ENCODE peak calls at places on chromosomes 3 and 15, in seven cellular contexts. T is gastrocnemius medialis, P is fibroblast of lung, Z is esophagus squamous epithelium, I is heart right ventricle, V is psoas muscle, L is stomach. R is an unnamed sample.

GRCh38 chr3:191959876-191960418 is 499.0 kb downstream of the PYDC2 start:
- DNase-seq in T (no peak), P (peak), Z (no peak), I (no peak), V (no peak), L (no peak), R (no peak)

GRCh38 chr15:66369773-66370651 is 13.5 kb upstream of the TIPIN start:
- DNase-seq in T (no peak), P (peak), Z (no peak), I (no peak), V (no peak), L (no peak), R (peak)

GRCh38 chr3:99953596-99953995 is 135.9 kb downstream of the CMSS1 start:
- DNase-seq in T (no peak), P (peak), Z (no peak), I (no peak), V (no peak), L (no peak), R (no peak)

GRCh38 chr3:124552224-124552623 is 178.0 kb upstream of the UMPS start:
- DNase-seq in T (no peak), P (peak), Z (no peak), I (no peak), V (no peak), L (peak), R (peak)

GRCh38 chr3:192652731-192653130 is 74.6 kb downstream of the FGF12 start:
- DNase-seq in T (no peak), P (no peak), Z (no peak), I (no peak), V (no peak), L (no peak), R (no peak)

GRCh38 chr15:85415779-85416178 is 35.4 kb downstream of the AKAP13 start:
- DNase-seq in T (no peak), P (no peak), Z (no peak), I (no peak), V (no peak), L (no peak), R (no peak)

GRCh38 chr15:99454941-99455795 is 110.6 kb upstream of the MEF2A start:
- DNase-seq in T (peak), P (peak), Z (no peak), I (peak), V (peak), L (peak), R (peak)

GRCh38 chr15:29126821-29127461 is 142.7 kb downstream of the NSMCE3 start:
- DNase-seq in T (no peak), P (no peak), Z (no peak), I (no peak), V (peak), L (no peak), R (no peak)

GRCh38 chr3:175310046-175310445 is 450.9 kb downstream of the NAALADL2 start:
- DNase-seq in T (no peak), P (no peak), Z (no peak), I (no peak), V (no peak), L (no peak), R (no peak)

DNA sequence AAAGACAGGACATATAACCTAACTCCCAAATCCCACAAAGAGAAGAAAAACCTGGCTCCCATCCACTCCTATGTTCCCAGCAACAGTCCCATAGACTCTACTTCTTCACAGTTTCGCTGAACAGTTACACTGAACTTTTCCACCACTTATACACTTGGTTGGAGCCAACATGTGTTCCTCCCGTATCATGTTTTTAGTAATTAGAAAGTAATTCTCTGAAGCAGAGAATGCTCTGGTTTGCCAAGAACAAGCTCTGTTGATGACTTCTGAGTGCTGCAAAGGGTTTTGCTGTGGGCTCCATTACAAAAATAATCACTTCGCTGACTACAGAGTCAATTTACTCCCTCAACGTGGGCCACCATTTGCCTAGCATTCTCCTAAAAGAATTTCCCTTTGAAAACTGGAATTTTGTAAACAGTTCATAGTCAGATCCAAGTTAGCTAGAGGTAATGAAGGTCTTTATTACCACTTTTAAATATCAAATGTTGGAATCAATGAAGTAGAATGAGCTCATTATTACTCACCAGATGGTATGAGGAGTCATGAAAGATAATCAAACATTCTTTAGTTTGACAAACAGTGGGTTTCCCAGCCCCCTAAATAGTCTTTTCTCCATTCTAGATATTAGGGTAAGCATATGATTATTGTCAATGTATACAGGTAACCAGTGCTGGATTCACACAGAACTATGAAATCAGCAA is 455.8 kb upstream of the THBS1 start:
- DNase-seq in T (no peak), P (peak), Z (no peak), I (no peak), V (no peak), L (no peak), R (peak)
- H3K27ac ChIP-seq in T (no peak), P (peak), Z (no peak), I (no peak), V (no peak), L (no peak), R (no peak)

GRCh38 chr3:119831941-119832371 is 50.1 kb downstream of the NR1I2 start:
- DNase-seq in T (no peak), P (peak), Z (no peak), I (no peak), V (no peak), L (no peak), R (no peak)

GRCh38 chr3:119827209-119827608 is 45.3 kb downstream of the NR1I2 start:
- DNase-seq in T (no peak), P (no peak), Z (no peak), I (no peak), V (no peak), L (no peak), R (no peak)

GRCh38 chr3:119834754-119835365 is 53.0 kb downstream of the NR1I2 start:
- DNase-seq in T (no peak), P (no peak), Z (no peak), I (no peak), V (no peak), L (no peak), R (no peak)

GRCh38 chr3:119829431-119829830 is 47.5 kb downstream of the NR1I2 start:
- DNase-seq in T (no peak), P (peak), Z (no peak), I (no peak), V (no peak), L (no peak), R (no peak)

DNA sequence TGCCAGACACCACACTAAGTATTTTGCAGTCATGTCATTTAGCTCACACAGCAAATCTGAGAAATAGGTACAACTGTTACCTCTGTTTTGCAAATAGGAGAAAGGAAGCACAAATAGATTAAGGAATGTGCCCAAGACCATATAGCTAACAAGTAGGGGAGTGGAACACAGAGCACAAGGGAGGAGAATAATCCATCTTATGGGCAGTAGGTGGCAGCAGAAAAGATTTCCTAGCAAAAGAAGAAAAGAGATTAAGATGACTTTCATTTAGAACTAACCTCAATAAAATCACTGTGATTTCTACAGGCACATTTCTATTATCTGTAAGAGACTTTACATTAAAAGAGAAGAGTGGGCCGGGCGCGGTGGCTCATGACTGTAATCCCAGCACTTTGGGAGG is 49.1 kb downstream of the NR1I2 start:
- DNase-seq in T (no peak), P (no peak), Z (no peak), I (no peak), V (no peak), L (no peak), R (no peak)
- TF ChIP-seq CTCF in T (no peak), P (no peak), Z (no peak), I (no peak), V (no peak), L (no peak), R (no peak)

GRCh38 chr3:43185256-43185655 is 79.4 kb upstream of the POMGNT2 start:
- DNase-seq in T (no peak), P (no peak), Z (no peak), I (no peak), V (no peak), L (no peak), R (no peak)

GRCh38 chr3:43183456-43183855 is 77.6 kb upstream of the POMGNT2 start:
- DNase-seq in T (no peak), P (no peak), Z (no peak), I (no peak), V (no peak), L (no peak), R (no peak)

GRCh38 chr3:43180027-43180426 is 74.1 kb upstream of the POMGNT2 start:
- DNase-seq in T (no peak), P (peak), Z (no peak), I (peak), V (no peak), L (no peak), R (peak)

GRCh38 chr3:43178891-43179366 is 73.0 kb upstream of the POMGNT2 start:
- DNase-seq in T (no peak), P (peak), Z (no peak), I (no peak), V (no peak), L (peak), R (peak)

GRCh38 chr3:43181202-43181910 is 75.5 kb upstream of the POMGNT2 start:
- DNase-seq in T (no peak), P (no peak), Z (no peak), I (no peak), V (no peak), L (no peak), R (peak)
- H3K27ac ChIP-seq in T (no peak), P (no peak), Z (peak), I (no peak), V (no peak), L (no peak), R (peak)

DNA sequence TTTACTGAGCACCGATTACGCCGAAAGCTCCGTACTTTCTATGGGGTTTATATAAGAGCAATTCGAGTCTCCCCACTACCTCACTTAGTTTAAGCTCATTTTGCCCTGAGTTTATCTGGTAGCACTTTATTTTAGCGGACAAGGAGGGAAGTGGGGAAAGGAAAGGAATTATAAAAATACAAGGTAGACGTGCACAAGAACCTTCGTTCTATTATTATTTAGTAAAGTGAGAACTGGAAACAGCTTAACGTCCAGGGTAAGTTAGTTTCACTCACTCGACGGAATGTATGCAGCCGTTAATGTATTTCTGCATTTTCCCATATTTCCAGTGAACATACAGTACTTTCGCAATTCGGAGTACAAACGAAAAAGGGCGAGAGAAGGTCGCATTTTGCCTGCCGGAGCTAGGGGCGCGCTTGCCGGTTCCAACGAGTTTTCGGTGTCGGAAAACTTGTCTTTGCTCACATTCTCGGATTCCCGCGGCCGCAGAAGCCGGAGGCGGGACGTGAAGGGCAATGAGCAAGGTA is 1.2 kb upstream of the STT3B start:
- DNase-seq in T (no peak), P (peak), Z (no peak), I (no peak), V (no peak), L (no peak), R (no peak)
- TF ChIP-seq CTCF in T (no peak), P (peak), Z (no peak), I (peak), V (no peak), L (no peak), R (peak)

GRCh38 chr15:68301300-68301699 is 23.8 kb downstream of the FEM1B start:
- DNase-seq in T (no peak), P (no peak), Z (no peak), I (peak), V (no peak), L (no peak), R (no peak)

GRCh38 chr15:68300115-68300940 is 22.8 kb downstream of the FEM1B start:
- DNase-seq in T (no peak), P (no peak), Z (no peak), I (peak), V (no peak), L (no peak), R (no peak)

GRCh38 chr15:68298882-68299381 is 21.4 kb downstream of the FEM1B start:
- DNase-seq in T (no peak), P (no peak), Z (no peak), I (peak), V (no peak), L (no peak), R (no peak)

GRCh38 chr15:68298336-68298735 is 20.8 kb downstream of the FEM1B start:
- DNase-seq in T (no peak), P (no peak), Z (no peak), I (peak), V (no peak), L (no peak), R (no peak)

GRCh38 chr15:68299436-68299835 is 21.9 kb downstream of the FEM1B start:
- DNase-seq in T (no peak), P (peak), Z (no peak), I (peak), V (no peak), L (no peak), R (no peak)
- H3K27ac ChIP-seq in T (peak), P (no peak), Z (peak), I (peak), V (no peak), L (no peak), R (no peak)

DNA sequence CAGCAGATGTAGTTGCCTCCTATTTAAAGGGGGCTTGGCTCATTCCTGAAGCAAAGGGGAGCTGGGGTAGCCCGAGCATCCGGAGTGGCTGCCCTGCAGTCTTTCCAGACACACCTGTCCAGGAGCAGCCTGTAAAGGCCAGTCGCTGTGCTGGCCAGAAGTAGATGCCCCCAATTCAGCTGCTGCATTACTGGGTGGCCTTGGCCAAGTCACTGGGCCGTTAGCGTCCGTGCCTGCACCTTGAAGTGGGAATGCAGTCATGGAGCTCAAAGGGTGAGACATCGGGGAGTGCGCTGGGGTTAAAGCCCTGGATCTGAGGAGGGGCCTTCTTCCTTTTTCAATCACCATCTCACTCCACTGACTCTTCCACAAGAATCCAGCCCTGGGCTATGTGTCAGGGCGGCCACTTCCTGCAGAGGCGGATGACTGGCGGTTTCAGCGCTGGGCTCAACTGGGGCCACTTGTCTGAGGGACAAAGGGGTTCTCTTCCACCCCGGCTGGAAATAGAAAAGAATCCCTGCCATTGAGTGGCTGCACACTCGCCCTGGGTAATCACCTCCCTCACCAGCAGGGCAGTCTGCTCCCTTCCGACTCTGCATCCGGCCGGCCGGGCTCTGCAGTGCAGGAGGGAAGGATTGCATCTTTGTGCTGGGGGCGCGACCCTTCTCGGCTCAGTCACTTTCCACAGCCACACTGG is 11.8 kb downstream of the ALDH1A3 start:
- DNase-seq in T (no peak), P (peak), Z (no peak), I (no peak), V (no peak), L (peak), R (no peak)
- TF ChIP-seq CTCF in T (no peak), P (no peak), Z (no peak), I (no peak), V (no peak), L (no peak), R (no peak)

GRCh38 chr15:58479941-58480340 is 48.1 kb downstream of the LIPC start:
- DNase-seq in T (no peak), P (peak), Z (no peak), I (no peak), V (no peak), L (no peak), R (no peak)
- H3K27ac ChIP-seq in T (no peak), P (no peak), Z (no peak), I (no peak), V (no peak), L (no peak), R (no peak)

GRCh38 chr15:24683736-24684135 is 8.2 kb downstream of the NPAP1 start:
- DNase-seq in T (no peak), P (no peak), Z (no peak), I (no peak), V (no peak), L (no peak), R (no peak)

GRCh38 chr15:24684313-24684712 is 8.7 kb downstream of the NPAP1 start:
- DNase-seq in T (no peak), P (no peak), Z (no peak), I (no peak), V (no peak), L (no peak), R (no peak)

GRCh38 chr15:24676431-24676830 is 856 bp downstream of the NPAP1 start:
- DNase-seq in T (no peak), P (no peak), Z (no peak), I (no peak), V (no peak), L (no peak), R (no peak)

GRCh38 chr15:24675332-24676144 is at the start of gene NPAP1:
- DNase-seq in T (no peak), P (no peak), Z (no peak), I (no peak), V (no peak), L (no peak), R (no peak)

DNA sequence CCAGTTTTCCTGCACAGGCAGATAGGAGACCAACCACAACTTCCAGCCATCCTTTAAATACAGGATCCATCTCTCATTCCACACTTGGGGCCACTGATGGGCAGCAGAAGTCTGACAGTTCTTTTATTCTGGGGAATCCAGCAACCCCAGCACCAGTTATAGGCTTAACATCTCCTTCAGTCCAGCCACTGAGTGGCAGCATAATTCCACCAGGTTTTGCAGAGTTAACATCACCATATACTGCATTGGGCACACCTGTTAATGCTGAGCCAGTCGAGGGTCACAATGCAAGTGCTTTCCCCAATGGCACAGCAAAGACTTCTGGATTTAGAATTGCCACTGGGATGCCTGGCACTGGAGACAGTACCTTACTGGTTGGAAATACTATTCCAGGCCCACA is 2.9 kb downstream of the NPAP1 start:
- DNase-seq in T (no peak), P (no peak), Z (no peak), I (no peak), V (no peak), L (no peak), R (no peak)
- TF ChIP-seq CTCF in T (no peak), P (no peak), Z (no peak), I (no peak), V (no peak), L (no peak), R (no peak)